ENCODE peak calls at places on chromosomes 2 and 18, in six cellular contexts. I is small intestine, Z is HTR-8/SVneo, J is iris pigment epithelial cell, S is NCI-H2081, X is GM20000. O is an unnamed sample.
A peak's percentile ranks its signal among the peaks of the same experiment; 100 is the strongest.

GRCh38 chr2:157627594-157628281 is 926 bp downstream of the ACVR1C start:
- DNase-seq in I (peak; percentile 70), Z (no peak), J (peak; percentile 23), S (peak; percentile 25), X (peak; percentile 25), O (peak; percentile 37)

GRCh38 chr2:4272261-4272858 is 569.0 kb downstream of the DCDC2C start:
- DNase-seq in I (no peak), Z (no peak), J (no peak), S (no peak), X (no peak), O (no peak)

GRCh38 chr2:88836351-88836750 is 144.9 kb downstream of the RPIA start:
- DNase-seq in I (no peak), Z (no peak), J (no peak), S (no peak), X (no peak), O (no peak)

GRCh38 chr2:17083902-17084301 is 418.3 kb upstream of the CYRIA start:
- DNase-seq in I (no peak), Z (no peak), J (peak; percentile 54), S (peak; percentile 23), X (no peak), O (peak; percentile 84)

GRCh38 chr2:121291251-121291580 is 6.2 kb upstream of the TFCP2L1 start:
- DNase-seq in I (no peak), Z (no peak), J (no peak), S (no peak), X (no peak), O (no peak)

GRCh38 chr18:77365667-77366066 is 116.0 kb downstream of the GALR1 start:
- DNase-seq in I (no peak), Z (no peak), J (no peak), S (no peak), X (no peak), O (no peak)

GRCh38 chr18:67010916-67011315 is 407.0 kb upstream of the CDH19 start:
- DNase-seq in I (no peak), Z (no peak), J (peak; percentile 10), S (no peak), X (no peak), O (peak; percentile 51)

GRCh38 chr2:219001577-219002394 is 8.6 kb upstream of the CRYBA2 start:
- DNase-seq in I (peak; percentile 93), Z (no peak), J (no peak), S (peak; percentile 99), X (peak; percentile 70), O (no peak)

GRCh38 chr2:189444322-189444721 is 3.0 kb downstream of the WDR75 start:
- DNase-seq in I (no peak), Z (no peak), J (peak; percentile 45), S (no peak), X (peak; percentile 11), O (no peak)

GRCh38 chr18:79603321-79604204 is 76.0 kb upstream of the CTDP1 start:
- DNase-seq in I (no peak), Z (no peak), J (no peak), S (no peak), X (no peak), O (no peak)

GRCh38 chr2:143422681-143423080 is 293.5 kb downstream of the ARHGAP15 start:
- DNase-seq in I (no peak), Z (no peak), J (no peak), S (no peak), X (no peak), O (no peak)

GRCh38 chr18:63262369-63263335 is 56.9 kb downstream of the BCL2 start:
- DNase-seq in I (no peak), Z (no peak), J (no peak), S (no peak), X (no peak), O (no peak)

GRCh38 chr2:209331291-209331844 is 92.5 kb upstream of the MAP2 start:
- DNase-seq in I (no peak), Z (peak; percentile 8), J (peak; percentile 60), S (peak; percentile 57), X (no peak), O (peak; percentile 30)

GRCh38 chr2:29269095-29270090 is 154.2 kb downstream of the CLIP4 start:
- DNase-seq in I (no peak), Z (no peak), J (no peak), S (no peak), X (no peak), O (no peak)

GRCh38 chr2:136582631-136583205 is 182.6 kb upstream of the THSD7B start:
- DNase-seq in I (peak; percentile 2), Z (peak; percentile 2), J (peak; percentile 4), S (no peak), X (peak; percentile 18), O (no peak)

GRCh38 chr18:56475250-56475649 is 163.1 kb downstream of the TXNL1 start:
- DNase-seq in I (no peak), Z (no peak), J (no peak), S (no peak), X (no peak), O (peak; percentile 25)

GRCh38 chr2:118310016-118310877 is 222.0 kb downstream of the INSIG2 start:
- DNase-seq in I (peak; percentile 5), Z (no peak), J (peak; percentile 45), S (peak; percentile 5), X (peak; percentile 59), O (peak; percentile 38)

GRCh38 chr2:18412980-18413793 is 147.3 kb downstream of the RDH14 start:
- DNase-seq in I (no peak), Z (no peak), J (peak; percentile 40), S (no peak), X (no peak), O (peak; percentile 46)

GRCh38 chr2:77746780-77747179 is 224.6 kb upstream of the LRRTM4 start:
- DNase-seq in I (no peak), Z (no peak), J (no peak), S (peak; percentile 23), X (no peak), O (no peak)

GRCh38 chr18:79570266-79571201 is 109.1 kb upstream of the CTDP1 start:
- DNase-seq in I (no peak), Z (peak; percentile 65), J (peak; percentile 75), S (no peak), X (no peak), O (peak; percentile 95)

GRCh38 chr2:149661844-149662243 is 74.3 kb upstream of the MMADHC start:
- DNase-seq in I (peak; percentile 43), Z (no peak), J (peak; percentile 87), S (no peak), X (no peak), O (peak; percentile 79)

GRCh38 chr18:54557958-54558357 is 33.1 kb upstream of the DYNAP start:
- DNase-seq in I (no peak), Z (no peak), J (no peak), S (no peak), X (no peak), O (no peak)

O was measured in astrocyte.